ENCODE peak calls at places on chromosomes 3 and 15, in four cellular contexts. Y, O, X and U are unnamed samples. For H3K27me3, the result is how much of the 10 kb centered on the place peaks cover.

GRCh38 chr3:138063416-138063815 is 52.0 kb downstream of the DZIP1L start:
- DNase-seq in Y (no peak), O (no peak), X (no peak), U (no peak)

GRCh38 chr3:107752202-107752990 is 229.6 kb downstream of the BBX start:
- DNase-seq in Y (no peak), O (peak), X (no peak), U (no peak)

GRCh38 chr3:118943597-118943996 is 91.0 kb downstream of the IGSF11 start:
- DNase-seq in Y (no peak), O (no peak), X (no peak), U (no peak)

GRCh38 chr3:134092231-134092701 is 62.5 kb upstream of the SLCO2A1 start:
- DNase-seq in Y (no peak), O (no peak), X (no peak), U (no peak)

GRCh38 chr3:152505926-152506325 is 237.2 kb downstream of the MBNL1 start:
- DNase-seq in Y (no peak), O (no peak), X (peak), U (no peak)

GRCh38 chr15:89197503-89197971 is 23.8 kb downstream of the RLBP1 start:
- DNase-seq in Y (no peak), O (peak), X (no peak), U (peak)

GRCh38 chr15:29090617-29091466 is 178.8 kb downstream of the NSMCE3 start:
- DNase-seq in Y (no peak), O (peak), X (no peak), U (no peak)

GRCh38 chr3:160169139-160169830 is 55.9 kb upstream of the C3orf80 start:
- DNase-seq in Y (no peak), O (no peak), X (no peak), U (no peak)

GRCh38 chr15:81334768-81335447 is 11.0 kb upstream of the STARD5 start:
- DNase-seq in Y (no peak), O (no peak), X (no peak), U (no peak)

GRCh38 chr3:11001020-11001657 is 8.6 kb downstream of the SLC6A1 start:
- DNase-seq in Y (no peak), O (peak), X (no peak), U (no peak)

GRCh38 chr3:131485116-131485515 is 17.7 kb downstream of the MRPL3 start:
- DNase-seq in Y (no peak), O (no peak), X (no peak), U (no peak)

GRCh38 chr3:169288548-169288947 is 375.0 kb downstream of the MECOM start:
- DNase-seq in Y (no peak), O (no peak), X (no peak), U (no peak)

GRCh38 chr15:89556413-89557262 is 18.6 kb upstream of the TICRR start:
- DNase-seq in Y (peak), O (peak), X (no peak), U (peak)

GRCh38 chr3:20510396-20510795 is 324.4 kb upstream of the SGO1 start:
- DNase-seq in Y (no peak), O (peak), X (no peak), U (no peak)

GRCh38 chr3:73569246-73569760 is 55.4 kb downstream of the PDZRN3 start:
- DNase-seq in Y (no peak), O (no peak), X (no peak), U (no peak)

GRCh38 chr3:185402561-185402960 is 39.6 kb downstream of the MAP3K13 start:
- DNase-seq in Y (no peak), O (no peak), X (no peak), U (no peak)

GRCh38 chr3:170768334-170768801 is 101.6 kb downstream of the RPL22L1 start:
- DNase-seq in Y (no peak), O (no peak), X (no peak), U (no peak)

GRCh38 chr3:2948882-2949281 is 161.3 kb downstream of the IL5RA start:
- DNase-seq in Y (no peak), O (no peak), X (no peak), U (no peak)

GRCh38 chr3:49554639-49555265 is 475 bp downstream of the BSN start:
- DNase-seq in Y (no peak), O (no peak), X (no peak), U (no peak)

GRCh38 chr15:88257311-88257901 is 867 bp upstream of the NTRK3 start:
- DNase-seq in Y (no peak), O (no peak), X (no peak), U (no peak)

GRCh38 chr3:49378249-49378899 is 20.2 kb upstream of the GPX1 start:
- DNase-seq in Y (no peak), O (peak), X (no peak), U (no peak)

GRCh38 chr15:43127752-43128151 is 5.6 kb upstream of the TMEM62 start:
- DNase-seq in Y (no peak), O (peak), X (no peak), U (no peak)

GRCh38 chr3:101127991-101128390 is 134.8 kb upstream of the ABI3BP start:
- DNase-seq in Y (no peak), O (no peak), X (no peak), U (no peak)

GRCh38 chr3:72999971-73000370 is 3.4 kb downstream of the PPP4R2 start:
- DNase-seq in Y (no peak), O (no peak), X (no peak), U (no peak)

GRCh38 chr15:89759835-89760234 is 8.8 kb upstream of the MESP1 start:
- DNase-seq in Y (no peak), O (no peak), X (no peak), U (no peak)

GRCh38 chr15:25375557-25375956 is 63.3 kb downstream of the UBE3A start:
- DNase-seq in Y (no peak), O (peak), X (no peak), U (no peak)

GRCh38 chr3:99868438-99868723 is 50.7 kb downstream of the CMSS1 start:
- DNase-seq in Y (no peak), O (no peak), X (no peak), U (no peak)
- TF ChIP-seq SUZ12 in Y (no peak), O (no peak), X (no peak), U (no peak)

GRCh38 chr3:52331906-52332305 is 15.8 kb downstream of the DNAH1 start:
- DNase-seq in Y (no peak), O (no peak), X (no peak), U (no peak)
- H3K27me3 ChIP-seq in Y (under half), O (under half), X (under half), U (under half)

GRCh38 chr3:126962756-126963155 is 20.2 kb upstream of the PLXNA1 start:
- DNase-seq in Y (no peak), O (no peak), X (no peak), U (no peak)

GRCh38 chr3:126961791-126962461 is 21.0 kb upstream of the PLXNA1 start:
- DNase-seq in Y (no peak), O (no peak), X (no peak), U (no peak)

GRCh38 chr3:126959921-126960603 is 22.9 kb upstream of the PLXNA1 start:
- DNase-seq in Y (no peak), O (peak), X (no peak), U (peak)

GRCh38 chr3:126960604-126960995 is 22.3 kb upstream of the PLXNA1 start:
- DNase-seq in Y (no peak), O (no peak), X (no peak), U (no peak)

GRCh38 chr3:126961191-126961790 is 21.6 kb upstream of the PLXNA1 start:
- DNase-seq in Y (no peak), O (no peak), X (no peak), U (no peak)
- TF ChIP-seq SUZ12 in Y (no peak), O (no peak), X (no peak), U (no peak)

GRCh38 chr3:184262166-184262926 is 993 bp upstream of the CAMK2N2 start:
- DNase-seq in Y (no peak), O (no peak), X (no peak), U (no peak)
- H3K27me3 ChIP-seq in Y (under half), O (under half), X (under half), U (half or more)